ENCODE peak calls at places on chromosomes 11 and 22, in nine cellular contexts. A, G, H, L, V, E, C, P and R are unnamed samples.

GRCh38 chr11:18384157-18384641 is 10.2 kb upstream of the LDHA start:
- DNase-seq in A (peak), G (peak), H (peak), L (peak), V (peak), E (peak), C (peak), P (peak), R (peak)

GRCh38 chr11:47485112-47485511 is 36.2 kb upstream of the RAPSN start:
- DNase-seq in A (peak), G (no peak), H (no peak), L (no peak), V (no peak), E (peak), C (no peak), P (no peak), R (no peak)

GRCh38 chr11:77089004-77089545 is 13.6 kb upstream of the OMP start:
- DNase-seq in A (no peak), G (no peak), H (no peak), L (no peak), V (no peak), E (peak), C (peak), P (no peak), R (no peak)

GRCh38 chr11:86214710-86215109 is 29.8 kb upstream of the EED start:
- DNase-seq in A (peak), G (no peak), H (no peak), L (no peak), V (no peak), E (no peak), C (no peak), P (no peak), R (no peak)

GRCh38 chr11:123060265-123061000 is 1.5 kb downstream of the HSPA8 start:
- DNase-seq in A (no peak), G (no peak), H (no peak), L (no peak), V (no peak), E (no peak), C (peak), P (no peak), R (no peak)

GRCh38 chr11:33660962-33661361 is 39.7 kb downstream of the C11orf91 start:
- DNase-seq in A (no peak), G (no peak), H (no peak), L (no peak), V (no peak), E (no peak), C (no peak), P (no peak), R (no peak)

GRCh38 chr22:50612715-50613221 is 12.2 kb downstream of the MAPK8IP2 start:
- DNase-seq in A (no peak), G (no peak), H (no peak), L (no peak), V (no peak), E (no peak), C (peak), P (peak), R (no peak)

GRCh38 chr11:107549253-107549953 is 16.1 kb downstream of the ALKBH8 start:
- DNase-seq in A (peak), G (no peak), H (no peak), L (peak), V (no peak), E (no peak), C (no peak), P (peak), R (no peak)

GRCh38 chr11:14906614-14907392 is 14.8 kb upstream of the CYP2R1 start:
- DNase-seq in A (no peak), G (no peak), H (no peak), L (no peak), V (no peak), E (no peak), C (no peak), P (no peak), R (no peak)

GRCh38 chr22:44913198-44913983 is 96.4 kb downstream of the PHF21B start:
- DNase-seq in A (no peak), G (no peak), H (no peak), L (no peak), V (no peak), E (peak), C (no peak), P (no peak), R (peak)

GRCh38 chr11:39777035-39777434 is 1682.4 kb downstream of the LRRC4C start:
- DNase-seq in A (no peak), G (no peak), H (no peak), L (no peak), V (no peak), E (no peak), C (no peak), P (no peak), R (no peak)

GRCh38 chr11:131717616-131718015 is 347.2 kb downstream of the NTM start:
- DNase-seq in A (no peak), G (no peak), H (no peak), L (no peak), V (no peak), E (no peak), C (no peak), P (no peak), R (no peak)

GRCh38 chr11:68890490-68891231 is 13.0 kb downstream of the MRPL21 start:
- DNase-seq in A (no peak), G (peak), H (peak), L (no peak), V (peak), E (no peak), C (peak), P (peak), R (peak)

GRCh38 chr11:1053121-1053901 is 16.8 kb upstream of the MUC6 start:
- DNase-seq in A (no peak), G (no peak), H (no peak), L (no peak), V (no peak), E (peak), C (peak), P (peak), R (no peak)

GRCh38 chr22:20021196-20022181 is 579 bp downstream of the TANGO2 start:
- DNase-seq in A (no peak), G (peak), H (peak), L (peak), V (peak), E (peak), C (peak), P (peak), R (peak)
- TF ChIP-seq CTCF in A (no peak), G (no peak), H (no peak), L (peak), V (no peak), E (no peak), C (no peak), P (no peak), R (no peak)

GRCh38 chr11:67544591-67545242 is 21.5 kb upstream of the CABP2 start:
- DNase-seq in A (no peak), G (no peak), H (no peak), L (no peak), V (no peak), E (no peak), C (peak), P (peak), R (no peak)
- H3K27ac ChIP-seq in A (no peak), G (peak), H (no peak), L (no peak), V (peak), E (peak), C (peak), P (peak), R (no peak)

GRCh38 chr11:75862437-75862836 is 47.4 kb downstream of the UVRAG start:
- DNase-seq in A (no peak), G (no peak), H (no peak), L (no peak), V (no peak), E (no peak), C (no peak), P (no peak), R (no peak)
- H3K4me3 ChIP-seq in A (no peak), G (no peak), H (no peak), L (no peak), V (no peak), E (no peak), C (no peak), P (no peak), R (no peak)

GRCh38 chr11:102683277-102683676 is 22.3 kb downstream of the MMP27 start:
- DNase-seq in A (peak), G (no peak), H (no peak), L (no peak), V (no peak), E (no peak), C (no peak), P (no peak), R (no peak)
- TF ChIP-seq CTCF in A (peak), G (no peak), H (no peak), L (peak), V (no peak), E (no peak), C (no peak), P (no peak), R (no peak)

GRCh38 chr11:22189660-22190059 is 3.2 kb upstream of the ANO5 start:
- DNase-seq in A (no peak), G (no peak), H (no peak), L (no peak), V (no peak), E (no peak), C (no peak), P (no peak), R (no peak)

GRCh38 chr11:22193348-22194051 is 615 bp downstream of the ANO5 start:
- DNase-seq in A (no peak), G (peak), H (no peak), L (no peak), V (peak), E (peak), C (peak), P (peak), R (peak)

GRCh38 chr11:22190827-22191463 is 1.9 kb upstream of the ANO5 start:
- DNase-seq in A (no peak), G (no peak), H (no peak), L (no peak), V (no peak), E (no peak), C (no peak), P (no peak), R (no peak)

GRCh38 chr11:22192642-22193347 is at the start of gene ANO5:
- DNase-seq in A (no peak), G (peak), H (peak), L (no peak), V (peak), E (peak), C (peak), P (peak), R (peak)

GRCh38 chr11:22192289-22192641 is 620 bp upstream of the ANO5 start:
- DNase-seq in A (no peak), G (peak), H (no peak), L (peak), V (peak), E (no peak), C (peak), P (peak), R (no peak)
- H3K27ac ChIP-seq in A (no peak), G (peak), H (no peak), L (no peak), V (peak), E (peak), C (peak), P (peak), R (no peak)

DNA sequence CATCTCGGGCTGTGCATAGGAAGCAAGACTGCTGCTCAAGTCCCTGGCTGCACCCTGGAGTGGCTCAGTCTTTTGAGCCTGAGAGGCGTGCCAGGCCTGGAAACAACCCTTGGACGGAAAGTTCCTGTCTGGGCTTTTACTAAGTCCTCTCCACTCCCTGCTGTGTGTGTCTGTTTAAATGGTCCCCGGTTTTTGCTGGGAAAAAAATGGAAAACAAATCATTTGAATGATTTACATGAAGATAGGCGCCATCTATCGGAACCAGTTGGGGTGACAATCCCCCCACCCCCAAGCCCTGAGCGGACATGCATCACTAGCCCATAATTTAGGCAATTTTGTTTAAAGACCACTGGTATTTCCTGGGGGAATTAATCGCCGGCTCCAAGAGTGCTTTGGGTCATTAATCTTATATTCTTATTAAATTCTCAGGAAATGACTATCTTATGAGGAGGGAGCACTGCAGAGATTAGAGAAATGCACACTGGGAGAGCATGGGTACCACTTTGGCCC is 2.7 kb upstream of the GAB2 start:
- DNase-seq in A (no peak), G (peak), H (peak), L (peak), V (peak), E (peak), C (peak), P (peak), R (peak)
- H3K4me3 ChIP-seq in A (no peak), G (no peak), H (no peak), L (no peak), V (no peak), E (no peak), C (no peak), P (no peak), R (peak)

GRCh38 chr11:5679811-5680210 is 5.1 kb downstream of the TRIM5 start:
- DNase-seq in A (no peak), G (no peak), H (no peak), L (no peak), V (no peak), E (no peak), C (no peak), P (no peak), R (no peak)

GRCh38 chr11:5674391-5674790 is 10.5 kb downstream of the TRIM5 start:
- DNase-seq in A (no peak), G (no peak), H (no peak), L (no peak), V (no peak), E (no peak), C (no peak), P (no peak), R (no peak)
- TF ChIP-seq CTCF in A (no peak), G (no peak), H (no peak), L (no peak), V (no peak), E (no peak), C (no peak), P (no peak), R (no peak)